ENCODE peak calls at places on chromosomes 16 and 17, in six cellular contexts. T is retinal pigment epithelial cell, G is mucosa of descending colon, L is bronchial epithelial cell, E is WTC11, M is Calu3. D is an unnamed sample.

GRCh38 chr17:8826808-8827435 is 27.8 kb upstream of the MFSD6L start:
- DNase-seq in T (no peak), G (no peak), L (no peak), E (no peak), M (no peak), D (no peak)

GRCh38 chr16:3157229-3158013 is 22.6 kb downstream of the ZNF213 start:
- DNase-seq in T (peak; percentile 54), G (peak; percentile 80), L (peak; percentile 92), E (peak; percentile 90), M (peak; percentile 93), D (peak; percentile 74)

GRCh38 chr17:32495347-32496253 is 8.8 kb downstream of the CDK5R1 start:
- DNase-seq in T (no peak), G (peak; percentile 58), L (no peak), E (no peak), M (no peak), D (no peak)

GRCh38 chr17:81499601-81499970 is 13.0 kb downstream of the ACTG1 start:
- DNase-seq in T (no peak), G (no peak), L (no peak), E (no peak), M (no peak), D (no peak)

GRCh38 chr16:83952940-83953795 is at the start of gene OSGIN1:
- DNase-seq in T (peak; percentile 85), G (peak; percentile 94), L (peak; percentile 83), E (no peak), M (peak; percentile 96), D (peak; percentile 61)

GRCh38 chr16:57949013-57949412 is 21.9 kb downstream of the CNGB1 start:
- DNase-seq in T (no peak), G (no peak), L (no peak), E (no peak), M (no peak), D (no peak)

GRCh38 chr17:50447870-50448573 is 20.7 kb downstream of the CHAD start:
- DNase-seq in T (no peak), G (no peak), L (peak; percentile 52), E (no peak), M (no peak), D (no peak)

GRCh38 chr16:9102379-9102778 is 10.9 kb downstream of the HAPSTR1 start:
- DNase-seq in T (no peak), G (no peak), L (peak; percentile 86), E (no peak), M (no peak), D (no peak)

GRCh38 chr17:55903028-55903690 is 152.3 kb downstream of the PCTP start:
- DNase-seq in T (no peak), G (no peak), L (no peak), E (no peak), M (no peak), D (no peak)

GRCh38 chr17:52147431-52147830 is 11.1 kb downstream of the CA10 start:
- DNase-seq in T (no peak), G (no peak), L (peak; percentile 73), E (no peak), M (no peak), D (no peak)

GRCh38 chr16:49855280-49855821 is 561 bp downstream of the ZNF423 start:
- DNase-seq in T (no peak), G (peak; percentile 93), L (peak; percentile 25), E (peak; percentile 88), M (peak; percentile 83), D (peak; percentile 76)

GRCh38 chr17:73480740-73481139 is 163.5 kb downstream of the SDK2 start:
- DNase-seq in T (peak; percentile 13), G (no peak), L (no peak), E (no peak), M (no peak), D (no peak)

GRCh38 chr17:82974136-82974952 is 105.1 kb upstream of the METRNL start:
- DNase-seq in T (no peak), G (peak; percentile 49), L (no peak), E (no peak), M (no peak), D (no peak)

GRCh38 chr17:82098939-82099765 is 1.1 kb upstream of the FASN start:
- DNase-seq in T (no peak), G (peak; percentile 76), L (no peak), E (no peak), M (no peak), D (no peak)

GRCh38 chr17:55705847-55706246 is 16.8 kb downstream of the TMEM100 start:
- DNase-seq in T (no peak), G (no peak), L (peak; percentile 88), E (no peak), M (no peak), D (no peak)

GRCh38 chr17:77429985-77430752 is 289.4 kb downstream of the SEC14L1 start:
- DNase-seq in T (no peak), G (peak; percentile 88), L (peak; percentile 73), E (peak; percentile 95), M (peak; percentile 87), D (peak; percentile 95)

GRCh38 chr17:76869878-76870714 is 1.9 kb downstream of the MGAT5B start:
- DNase-seq in T (no peak), G (no peak), L (no peak), E (peak; percentile 62), M (no peak), D (no peak)

GRCh38 chr17:78917451-78918307 is 7.5 kb downstream of the TIMP2 start:
- DNase-seq in T (no peak), G (no peak), L (no peak), E (no peak), M (no peak), D (no peak)

GRCh38 chr16:74627506-74628220 is 20.7 kb upstream of the GLG1 start:
- DNase-seq in T (no peak), G (no peak), L (no peak), E (no peak), M (no peak), D (no peak)

GRCh38 chr16:76931186-76931585 is 259.8 kb upstream of the MON1B start:
- DNase-seq in T (no peak), G (no peak), L (peak; percentile 8), E (no peak), M (no peak), D (no peak)

GRCh38 chr16:73179671-73180370 is 131.9 kb upstream of the ZFHX3 start:
- DNase-seq in T (no peak), G (no peak), L (no peak), E (no peak), M (no peak), D (no peak)

GRCh38 chr17:60091908-60092331 is 13.2 kb upstream of the HEATR6 start:
- DNase-seq in T (no peak), G (no peak), L (peak; percentile 15), E (no peak), M (no peak), D (no peak)

GRCh38 chr16:61892531-61892930 is 143.7 kb downstream of the CDH8 start:
- DNase-seq in T (no peak), G (no peak), L (peak; percentile 38), E (no peak), M (no peak), D (no peak)

GRCh38 chr17:222172-222571 is 40.7 kb upstream of the DOC2B start:
- DNase-seq in T (no peak), G (peak; percentile 8), L (no peak), E (no peak), M (no peak), D (no peak)

GRCh38 chr17:2853722-2854580 is 57.7 kb downstream of the RAP1GAP2 start:
- DNase-seq in T (no peak), G (no peak), L (peak; percentile 18), E (peak; percentile 50), M (peak; percentile 41), D (no peak)

DNA sequence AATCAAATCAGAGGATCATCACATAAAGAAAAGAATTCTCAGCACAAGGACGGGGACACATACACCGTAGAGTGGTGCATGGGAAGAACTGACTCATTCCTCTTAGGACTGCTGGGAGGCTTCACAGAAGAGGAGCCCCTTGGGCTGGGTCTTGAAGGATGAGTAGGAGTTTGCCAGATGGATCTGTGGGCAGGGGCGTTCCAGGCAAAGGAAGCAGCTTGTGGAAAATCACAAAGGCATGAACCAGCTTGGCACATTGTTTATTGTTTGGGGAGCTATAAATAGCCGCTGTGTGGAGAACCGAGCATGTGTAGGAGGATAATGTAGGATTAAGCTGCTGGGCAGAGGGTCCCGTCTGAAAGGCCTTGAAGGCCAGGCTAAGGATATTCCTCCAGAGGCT is 5.1 kb upstream of the SLC16A11 start:
- DNase-seq in T (no peak), G (no peak), L (no peak), E (no peak), M (no peak), D (no peak)
- TF ChIP-seq CTCF in T (no peak), G (no peak), L (no peak), E (no peak), M (no peak), D (no peak)

GRCh38 chr17:10061131-10061581 is 137.2 kb downstream of the GAS7 start:
- DNase-seq in T (no peak), G (peak; percentile 61), L (no peak), E (no peak), M (no peak), D (no peak)
- TF ChIP-seq CTCF in T (no peak), G (no peak), L (no peak), E (no peak), M (no peak), D (no peak)

DNA sequence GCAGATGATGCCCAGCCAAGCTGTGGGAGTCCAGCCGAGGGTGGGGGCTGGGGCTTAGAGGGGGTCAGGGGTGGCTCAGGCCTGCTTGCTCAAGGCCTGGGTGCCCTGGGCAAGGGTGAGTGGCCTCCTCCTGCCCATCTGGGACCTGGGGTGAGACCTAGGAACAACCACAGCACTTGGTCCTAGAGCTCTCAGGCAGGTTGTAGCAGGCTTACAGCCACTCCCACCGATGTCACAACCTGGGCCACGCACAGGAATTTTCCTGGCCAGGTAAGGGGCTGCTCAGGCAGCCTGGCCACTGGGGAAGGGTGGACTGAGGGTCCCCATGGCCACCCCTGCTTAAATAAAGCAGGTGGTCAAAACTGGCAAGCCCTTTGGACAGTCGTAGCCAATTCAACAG is 6.3 kb upstream of the SREBF1 start:
- DNase-seq in T (no peak), G (no peak), L (peak; percentile 69), E (no peak), M (no peak), D (no peak)
- TF ChIP-seq CTCF in T (no peak), G (no peak), L (no peak), E (no peak), M (no peak), D (no peak)

GRCh38 chr17:49254066-49254465 is 23.5 kb upstream of the PHOSPHO1 start:
- DNase-seq in T (no peak), G (no peak), L (no peak), E (no peak), M (no peak), D (no peak)
- TF ChIP-seq CTCF in T (no peak), G (no peak), L (no peak), E (no peak), M (no peak), D (no peak)